ENCODE peak calls at places on chromosomes 16 and 17, in eight cellular contexts. Y is upper lobe of right lung; F is T-helper 17 cell; C is heart right ventricle; D is central memory CD8-positive, alpha-beta T cell; J is Right ventricle myocardium superior; B is RWPE2; T is left cardiac atrium. A is an unnamed sample.
A peak's percentile ranks its signal among the peaks of the same experiment; 100 is the strongest.

GRCh38 chr17:38620551-38621277 is 15.0 kb upstream of the SRCIN1 start:
- ATAC-seq in B (no peak), D (no peak), F (no peak), Y (no peak), T (no peak), C (no peak), J (no peak), A (no peak)

GRCh38 chr16:70494777-70495176 is 28.6 kb downstream of the COG4 start:
- ATAC-seq in J (no peak), C (no peak), F (no peak), Y (no peak), B (no peak), T (no peak), D (no peak), A (no peak)

GRCh38 chr17:6456914-6457687 is 12.8 kb downstream of the PIMREG start:
- ATAC-seq in T (peak; percentile 60), C (peak; percentile 85), J (peak; percentile 80), Y (no peak), D (no peak), B (peak; percentile 54), F (no peak), A (peak; percentile 58)

GRCh38 chr17:43952351-43952723 is 1.4 kb downstream of the PYY start:
- ATAC-seq in D (no peak), T (peak; percentile 17), F (no peak), Y (peak; percentile 23), B (no peak), C (no peak), J (no peak), A (no peak)

GRCh38 chr17:78082988-78083387 is 45.6 kb downstream of the TMC6 start:
- ATAC-seq in D (no peak), B (no peak), F (no peak), Y (no peak), J (peak; percentile 25), T (no peak), C (peak; percentile 31), A (peak; percentile 60)

GRCh38 chr17:2062571-2063183 is 7.8 kb downstream of the HIC1 start:
- ATAC-seq in C (peak; percentile 4), T (no peak), F (no peak), B (no peak), J (no peak), Y (no peak), D (no peak), A (no peak)

GRCh38 chr17:77516902-77517301 is 376.1 kb downstream of the SEC14L1 start:
- ATAC-seq in C (no peak), J (no peak), F (peak; percentile 78), D (peak; percentile 81), B (peak; percentile 42), T (no peak), Y (no peak), A (no peak)

GRCh38 chr16:71853413-71853812 is 7.6 kb downstream of the ATXN1L start:
- ATAC-seq in T (no peak), B (no peak), D (no peak), F (peak; percentile 4), Y (no peak), C (no peak), J (no peak), A (no peak)

GRCh38 chr17:42886283-42887176 is 14.1 kb upstream of the G6PC1 start:
- ATAC-seq in B (no peak), J (no peak), Y (peak; percentile 79), C (peak; percentile 65), T (peak; percentile 56), D (no peak), F (no peak), A (no peak)

GRCh38 chr17:60248618-60249516 is 99.1 kb downstream of the CA4 start:
- ATAC-seq in T (no peak), C (no peak), F (no peak), J (no peak), D (no peak), Y (no peak), B (no peak), A (no peak)